ENCODE peak calls at places on chromosomes 13 and 19, in nine cellular contexts. M is IMR-90, U is right atrium auricular region, Z is body of pancreas, A is cardiac fibroblast, G is GM10248, J is fibroblast of lung, X is uterus, B is neural crest cell. W is an unnamed sample.

GRCh38 chr13:98466634-98467236 is 110.2 kb downstream of the STK24 start:
- DNase-seq in M (peak), U (no peak), Z (no peak), A (peak), G (no peak), J (peak), X (no peak), B (peak), W (peak)

GRCh38 chr13:67224148-67224846 is 5.8 kb downstream of the PCDH9 start:
- DNase-seq in M (peak), U (peak), Z (peak), A (peak), G (no peak), J (peak), X (peak), B (peak), W (peak)

GRCh38 chr19:43430142-43430710 is 15.5 kb downstream of the TEX101 start:
- DNase-seq in M (no peak), U (no peak), Z (no peak), A (peak), G (no peak), J (peak), X (no peak), B (no peak), W (no peak)

GRCh38 chr13:111210082-111210481 is 95.0 kb downstream of the ARHGEF7 start:
- DNase-seq in M (no peak), U (no peak), Z (no peak), A (no peak), G (no peak), J (no peak), X (no peak), B (no peak), W (no peak)

GRCh38 chr19:39144487-39145071 is 19.0 kb downstream of the PAK4 start:
- DNase-seq in M (peak), U (no peak), Z (no peak), A (peak), G (no peak), J (peak), X (no peak), B (peak), W (no peak)

GRCh38 chr13:102020611-102021216 is 381.1 kb downstream of the FGF14 start:
- DNase-seq in M (no peak), U (no peak), Z (no peak), A (peak), G (no peak), J (no peak), X (no peak), B (no peak), W (no peak)

GRCh38 chr13:55439450-55439849 is 1701.3 kb upstream of the PRR20A start:
- DNase-seq in M (no peak), U (no peak), Z (no peak), A (no peak), G (no peak), J (no peak), X (no peak), B (no peak), W (no peak)

GRCh38 chr19:21586341-21587116 is 81.1 kb downstream of the ZNF429 start:
- DNase-seq in M (no peak), U (no peak), Z (peak), A (no peak), G (no peak), J (no peak), X (no peak), B (peak), W (no peak)

GRCh38 chr13:49821216-49821820 is 28.8 kb upstream of the KPNA3 start:
- DNase-seq in M (no peak), U (no peak), Z (no peak), A (peak), G (no peak), J (no peak), X (no peak), B (no peak), W (no peak)

GRCh38 chr13:26022538-26023292 is 29.1 kb downstream of the SHISA2 start:
- DNase-seq in M (peak), U (peak), Z (peak), A (peak), G (no peak), J (peak), X (no peak), B (peak), W (peak)

GRCh38 chr19:58117841-58118575 is 20.0 kb upstream of the ZSCAN18 start:
- DNase-seq in M (no peak), U (no peak), Z (no peak), A (no peak), G (no peak), J (peak), X (no peak), B (no peak), W (no peak)

GRCh38 chr19:18477974-18478373 is 40.0 kb upstream of the ISYNA1 start:
- DNase-seq in M (no peak), U (no peak), Z (no peak), A (no peak), G (no peak), J (no peak), X (no peak), B (no peak), W (no peak)

GRCh38 chr13:44221657-44222056 is 152.0 kb upstream of the SERP2 start:
- DNase-seq in M (no peak), U (no peak), Z (no peak), A (no peak), G (no peak), J (no peak), X (no peak), B (no peak), W (no peak)

GRCh38 chr19:35223856-35224505 is 4.6 kb downstream of the FAM187B start:
- DNase-seq in M (no peak), U (peak), Z (no peak), A (no peak), G (peak), J (no peak), X (no peak), B (no peak), W (no peak)

GRCh38 chr13:25584975-25585374 is 213.2 kb downstream of the ATP8A2 start:
- DNase-seq in M (no peak), U (no peak), Z (no peak), A (no peak), G (no peak), J (peak), X (no peak), B (no peak), W (no peak)

GRCh38 chr19:41698746-41699230 is 9.6 kb upstream of the CEACAM5 start:
- DNase-seq in M (no peak), U (no peak), Z (no peak), A (no peak), G (peak), J (no peak), X (no peak), B (no peak), W (no peak)

GRCh38 chr19:4208385-4209094 is 20.8 kb upstream of the EBI3 start:
- DNase-seq in M (peak), U (no peak), Z (no peak), A (peak), G (peak), J (no peak), X (no peak), B (no peak), W (no peak)

GRCh38 chr19:33675501-33676124 is 53.9 kb downstream of the CHST8 start:
- DNase-seq in M (no peak), U (peak), Z (no peak), A (no peak), G (no peak), J (no peak), X (no peak), B (no peak), W (no peak)

DNA sequence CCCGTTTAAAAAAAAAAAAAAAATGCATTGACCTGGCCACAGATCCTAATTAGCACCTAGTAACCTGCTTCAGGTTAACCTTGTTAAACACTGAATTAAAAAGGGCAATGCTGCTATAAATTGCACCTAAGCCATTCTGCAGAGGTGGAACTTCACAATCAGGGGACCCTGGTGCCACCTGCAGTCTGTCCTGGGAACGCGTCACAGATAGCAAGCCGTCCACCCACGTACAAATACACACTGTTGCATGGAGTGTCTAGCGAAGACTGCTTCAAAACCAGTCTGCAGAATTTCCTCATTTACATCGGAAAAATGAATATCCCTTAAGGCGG is 169.3 kb downstream of the COL4A1 start:
- DNase-seq in M (no peak), U (peak), Z (peak), A (no peak), G (peak), J (no peak), X (peak), B (no peak), W (peak)
- TF ChIP-seq CTCF in M (peak), U (no peak), Z (peak), A (no peak), G (peak), J (peak), X (peak), B (peak), W (peak)

DNA sequence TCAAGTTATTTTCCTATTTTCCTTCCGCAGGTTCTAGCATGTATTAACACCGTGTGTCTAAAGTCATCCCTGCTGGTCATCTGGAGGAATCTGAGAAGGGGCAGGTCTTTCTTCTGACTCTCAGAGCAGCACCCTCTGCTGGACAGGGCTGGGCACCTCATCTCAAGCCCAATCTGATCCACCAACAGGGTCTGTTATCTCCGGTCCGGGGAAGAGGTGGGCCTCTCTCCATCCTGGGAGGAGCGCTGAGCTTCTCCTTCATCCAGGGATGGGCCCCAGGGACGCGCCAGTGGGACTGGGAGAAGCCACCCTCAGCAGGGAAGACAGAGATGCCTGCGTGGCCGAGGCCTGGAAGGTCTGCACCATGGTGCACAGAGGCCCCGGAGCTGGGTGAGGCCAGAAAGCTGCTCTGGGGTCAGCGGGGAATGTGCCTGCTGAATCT is 26.0 kb upstream of the ZNF331 start:
- DNase-seq in M (peak), U (peak), Z (peak), A (peak), G (no peak), J (peak), X (peak), B (peak), W (peak)
- TF ChIP-seq CTCF in M (peak), U (peak), Z (peak), A (peak), G (no peak), J (peak), X (peak), B (peak), W (no peak)

GRCh38 chr13:104318121-104318520 is 1251.9 kb upstream of the SLC10A2 start:
- DNase-seq in M (peak), U (no peak), Z (no peak), A (peak), G (no peak), J (peak), X (no peak), B (no peak), W (no peak)
- TF ChIP-seq CTCF in M (peak), U (no peak), Z (peak), A (peak), G (no peak), J (peak), X (no peak), B (peak), W (peak)

DNA sequence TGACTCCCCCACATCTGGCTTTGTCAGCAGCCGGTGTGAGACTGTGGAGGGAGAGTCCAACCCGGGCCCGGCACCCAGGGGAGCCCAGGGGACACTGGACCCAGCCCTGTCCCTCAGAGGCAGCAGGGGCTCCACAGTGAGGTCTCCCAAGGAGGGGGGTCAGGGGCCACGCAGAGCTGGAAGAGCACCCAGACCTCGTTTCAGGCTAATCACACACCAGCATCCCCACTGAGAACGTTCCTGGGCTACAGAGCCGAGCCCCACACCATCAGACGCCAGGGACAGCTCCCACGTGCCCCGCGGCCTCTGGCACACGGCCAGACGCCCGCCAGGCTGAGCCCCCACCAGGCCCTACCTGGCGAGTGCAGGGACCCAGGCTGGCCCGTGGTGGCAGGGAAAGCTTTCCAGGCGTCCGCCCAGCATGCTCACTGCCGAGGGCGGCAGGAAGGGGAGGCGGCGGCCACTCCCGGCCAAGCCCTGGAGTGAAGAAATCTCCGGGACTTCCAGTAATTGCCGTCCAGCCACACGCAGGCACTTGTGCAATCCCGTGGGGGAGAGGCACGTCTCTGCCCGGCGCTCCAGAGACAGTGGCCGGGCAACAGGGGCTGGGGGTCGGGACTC is 19.2 kb downstream of the SBNO2 start:
- DNase-seq in M (peak), U (peak), Z (peak), A (peak), G (no peak), J (peak), X (peak), B (no peak), W (peak)
- TF ChIP-seq CTCF in M (no peak), U (no peak), Z (no peak), A (no peak), G (no peak), J (no peak), X (no peak), B (no peak), W (no peak)

DNA sequence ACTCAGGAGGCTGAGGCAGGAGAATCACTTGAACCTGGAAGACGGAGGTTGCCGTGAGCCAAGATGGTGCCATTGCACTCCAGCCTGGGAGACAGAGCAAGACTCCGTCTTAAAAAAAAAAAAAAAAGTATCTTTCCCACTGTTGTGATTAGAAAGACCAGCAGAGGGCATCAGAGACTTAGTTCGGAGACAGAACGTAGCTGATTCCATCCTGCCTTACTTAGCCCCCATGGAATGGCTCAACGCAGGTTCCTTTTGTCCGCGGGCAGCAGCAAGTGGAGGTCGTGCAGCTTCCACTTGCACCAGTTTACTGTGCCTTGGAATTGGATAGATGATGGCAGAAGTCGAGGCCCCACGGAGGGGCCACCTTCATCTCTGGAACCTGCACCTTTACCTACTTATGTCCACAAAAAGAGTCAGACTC is 8.1 kb downstream of the TIMM29 start:
- DNase-seq in M (peak), U (no peak), Z (peak), A (peak), G (peak), J (peak), X (no peak), B (peak), W (peak)
- TF ChIP-seq CTCF in M (peak), U (peak), Z (peak), A (peak), G (peak), J (peak), X (peak), B (peak), W (peak)

DNA sequence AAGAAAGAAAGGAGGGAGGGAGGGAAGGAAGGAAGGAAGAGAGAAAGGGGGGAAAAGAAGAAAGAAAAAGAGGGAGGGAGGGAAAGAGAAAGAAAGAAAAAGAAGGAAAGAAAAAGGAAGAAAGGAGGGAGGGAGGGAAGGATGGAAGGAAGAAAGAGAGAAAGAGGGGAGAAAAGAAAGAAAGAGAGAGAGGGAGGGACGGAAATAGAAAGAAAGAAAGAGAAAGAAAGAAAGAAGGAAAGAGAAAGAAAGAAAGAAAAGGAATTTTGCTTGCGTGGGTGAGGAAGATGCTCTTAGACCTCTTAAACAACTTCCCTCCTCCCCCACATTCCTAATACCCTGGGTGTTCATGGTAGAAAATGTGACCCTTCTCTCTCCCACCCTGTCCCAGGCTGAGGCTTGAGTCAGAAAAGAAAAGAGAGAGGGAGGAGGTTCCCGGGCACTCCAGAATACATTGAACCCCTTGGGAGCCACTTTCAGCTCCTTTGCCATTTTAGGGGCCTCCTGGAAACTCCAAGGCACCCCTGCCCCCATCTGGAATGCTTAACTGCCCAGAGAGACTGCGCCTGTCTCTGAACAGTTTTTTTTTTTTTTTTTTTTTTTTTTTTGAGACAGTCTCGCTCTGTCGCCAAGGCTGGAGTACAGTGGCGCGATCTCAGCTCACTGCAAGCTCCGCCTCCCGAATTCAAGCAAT is 9.2 kb upstream of the KANK3 start:
- DNase-seq in M (peak), U (no peak), Z (no peak), A (peak), G (no peak), J (no peak), X (no peak), B (no peak), W (no peak)
- TF ChIP-seq CTCF in M (no peak), U (no peak), Z (no peak), A (no peak), G (no peak), J (no peak), X (no peak), B (no peak), W (no peak)

GRCh38 chr19:11458236-11458900 is 22.5 kb downstream of the ELAVL3 start:
- DNase-seq in M (no peak), U (no peak), Z (no peak), A (no peak), G (no peak), J (no peak), X (no peak), B (no peak), W (no peak)

GRCh38 chr19:11461453-11461852 is 19.4 kb downstream of the ELAVL3 start:
- DNase-seq in M (no peak), U (no peak), Z (no peak), A (no peak), G (no peak), J (no peak), X (no peak), B (no peak), W (no peak)

GRCh38 chr19:11457115-11457514 is 21.7 kb downstream of the PRKCSH start:
- DNase-seq in M (no peak), U (no peak), Z (no peak), A (no peak), G (no peak), J (no peak), X (no peak), B (no peak), W (no peak)

GRCh38 chr19:11457831-11458230 is 22.4 kb downstream of the PRKCSH start:
- DNase-seq in M (no peak), U (no peak), Z (no peak), A (no peak), G (no peak), J (no peak), X (no peak), B (no peak), W (no peak)

GRCh38 chr19:11460207-11460606 is 20.6 kb downstream of the ELAVL3 start:
- DNase-seq in M (no peak), U (no peak), Z (no peak), A (no peak), G (no peak), J (no peak), X (no peak), B (no peak), W (no peak)
- TF ChIP-seq CTCF in M (peak), U (no peak), Z (no peak), A (peak), G (peak), J (peak), X (no peak), B (peak), W (peak)

W was measured in RWPE1.